ENCODE peak calls at places on chromosomes 3 and 15, in ten cellular contexts. L is Peyer's patch, U is heart left ventricle, V is HCT116, X is right lobe of liver, B is K562, C is tibial nerve, H is transverse colon, W is IMR-90, G is adrenal gland. Y is an unnamed sample.

GRCh38 chr3:32451049-32451659 is 51.5 kb downstream of the CMTM6 start:
- DNase-seq in L (peak; percentile 20), U (no peak), V (no peak), X (no peak), B (no peak), C (no peak), H (no peak), W (no peak), G (no peak), Y (no peak)

GRCh38 chr3:123492188-123492587 is 43.3 kb upstream of the ADCY5 start:
- DNase-seq in L (no peak), U (no peak), V (no peak), X (no peak), B (no peak), C (no peak), H (no peak), W (no peak), G (no peak), Y (no peak)

GRCh38 chr3:109927161-109927560 is 589.8 kb upstream of the DPPA4 start:
- DNase-seq in L (no peak), U (no peak), V (peak; percentile 98), X (no peak), B (no peak), C (no peak), H (no peak), W (peak; percentile 98), G (no peak), Y (no peak)

GRCh38 chr3:7309707-7310106 is 448.8 kb downstream of the GRM7 start:
- DNase-seq in L (peak; percentile 16), U (peak; percentile 59), V (no peak), X (no peak), B (no peak), C (peak; percentile 19), H (peak; percentile 21), W (no peak), G (peak; percentile 49), Y (no peak)

GRCh38 chr3:31124368-31124767 is 229.9 kb upstream of the GADL1 start:
- DNase-seq in L (no peak), U (no peak), V (no peak), X (no peak), B (no peak), C (no peak), H (no peak), W (no peak), G (no peak), Y (no peak)

GRCh38 chr3:133477497-133477896 is 77.6 kb downstream of the BFSP2 start:
- DNase-seq in L (no peak), U (no peak), V (no peak), X (no peak), B (no peak), C (no peak), H (no peak), W (no peak), G (no peak), Y (no peak)

GRCh38 chr3:50139308-50139707 is 15.8 kb upstream of the SEMA3F start:
- DNase-seq in L (no peak), U (no peak), V (no peak), X (no peak), B (no peak), C (no peak), H (no peak), W (no peak), G (no peak), Y (no peak)

GRCh38 chr3:140055032-140055791 is 120.2 kb downstream of the CLSTN2 start:
- DNase-seq in L (no peak), U (no peak), V (no peak), X (no peak), B (no peak), C (no peak), H (no peak), W (no peak), G (no peak), Y (no peak)

DNA sequence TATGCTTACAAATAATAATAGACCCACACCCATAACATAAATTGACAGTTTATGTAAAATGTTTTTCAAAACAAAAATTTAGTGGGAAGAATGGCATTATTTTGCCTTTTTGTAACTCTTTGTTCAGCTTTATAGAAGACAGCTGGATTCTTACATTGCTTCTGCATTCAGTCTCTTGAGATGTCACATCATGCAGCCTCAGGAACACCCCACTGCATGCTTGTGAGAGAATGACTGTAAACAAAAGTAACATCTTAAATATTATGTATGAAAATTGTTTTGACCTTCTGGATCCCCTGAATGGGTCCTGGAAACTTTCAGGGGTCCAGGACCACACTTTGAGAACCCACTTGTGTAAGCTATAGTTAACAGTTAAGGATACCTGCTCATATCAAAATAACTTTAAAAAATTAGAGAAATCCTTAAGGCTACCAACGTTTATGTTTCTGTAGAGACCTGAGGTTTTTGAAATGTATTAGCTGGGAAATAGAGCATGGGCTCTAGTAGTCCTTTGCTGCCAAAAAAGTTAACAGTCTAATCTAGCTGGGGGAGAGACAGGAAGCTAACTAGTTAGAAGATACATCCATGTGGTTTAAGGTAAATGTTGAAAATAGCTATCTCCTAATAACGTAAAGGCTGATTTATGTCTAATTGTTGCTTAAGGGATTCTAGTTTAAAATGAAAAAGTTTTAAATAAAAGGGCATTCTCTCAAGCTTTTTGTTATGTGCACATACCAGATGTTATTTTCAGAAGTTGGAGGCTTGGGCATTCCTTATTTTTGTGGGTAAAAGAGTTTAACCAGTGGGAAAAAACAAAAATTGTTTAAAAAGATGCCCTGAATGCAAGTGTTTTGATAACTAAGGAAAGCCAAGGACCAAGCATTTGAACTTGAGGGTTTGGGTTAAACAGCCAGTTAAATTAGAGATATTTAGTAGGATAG is 3.8 kb downstream of the USP3 start:
- DNase-seq in L (no peak), U (no peak), V (no peak), X (no peak), B (no peak), C (no peak), H (no peak), W (no peak), G (no peak), Y (no peak)
- H3K4me1 ChIP-seq in L (peaks cover 12% of the 10 kb centered on the region), U (peaks cover 80% of the 10 kb centered on the region), V (peaks cover 24% of the 10 kb centered on the region), X (no peaks in the 10 kb centered on the region), B (peaks cover 20% of the 10 kb centered on the region), C (peaks cover 55% of the 10 kb centered on the region), H (peaks cover 34% of the 10 kb centered on the region), W (peaks cover 13% of the 10 kb centered on the region), G (peaks cover 25% of the 10 kb centered on the region), Y (peaks cover 83% of the 10 kb centered on the region)

GRCh38 chr15:72472907-72473669 is 1.0 kb upstream of the ARIH1 start:
- DNase-seq in L (no peak), U (no peak), V (no peak), X (no peak), B (no peak), C (peak; percentile 5), H (no peak), W (peak; percentile 53), G (no peak), Y (no peak)

GRCh38 chr15:72475674-72476073 is 1.5 kb downstream of the ARIH1 start:
- DNase-seq in L (no peak), U (no peak), V (no peak), X (no peak), B (no peak), C (no peak), H (no peak), W (no peak), G (no peak), Y (no peak)

GRCh38 chr15:72473670-72474465 is at the start of gene ARIH1:
- DNase-seq in L (peak; percentile 97), U (peak; percentile 97), V (peak; percentile 87), X (peak; percentile 98), B (peak; percentile 89), C (peak; percentile 95), H (peak; percentile 98), W (peak; percentile 94), G (peak; percentile 98), Y (peak; percentile 98)

GRCh38 chr15:72474466-72474911 is 359 bp downstream of the ARIH1 start:
- DNase-seq in L (no peak), U (no peak), V (no peak), X (no peak), B (peak; percentile 39), C (no peak), H (no peak), W (no peak), G (no peak), Y (peak; percentile 92)

DNA sequence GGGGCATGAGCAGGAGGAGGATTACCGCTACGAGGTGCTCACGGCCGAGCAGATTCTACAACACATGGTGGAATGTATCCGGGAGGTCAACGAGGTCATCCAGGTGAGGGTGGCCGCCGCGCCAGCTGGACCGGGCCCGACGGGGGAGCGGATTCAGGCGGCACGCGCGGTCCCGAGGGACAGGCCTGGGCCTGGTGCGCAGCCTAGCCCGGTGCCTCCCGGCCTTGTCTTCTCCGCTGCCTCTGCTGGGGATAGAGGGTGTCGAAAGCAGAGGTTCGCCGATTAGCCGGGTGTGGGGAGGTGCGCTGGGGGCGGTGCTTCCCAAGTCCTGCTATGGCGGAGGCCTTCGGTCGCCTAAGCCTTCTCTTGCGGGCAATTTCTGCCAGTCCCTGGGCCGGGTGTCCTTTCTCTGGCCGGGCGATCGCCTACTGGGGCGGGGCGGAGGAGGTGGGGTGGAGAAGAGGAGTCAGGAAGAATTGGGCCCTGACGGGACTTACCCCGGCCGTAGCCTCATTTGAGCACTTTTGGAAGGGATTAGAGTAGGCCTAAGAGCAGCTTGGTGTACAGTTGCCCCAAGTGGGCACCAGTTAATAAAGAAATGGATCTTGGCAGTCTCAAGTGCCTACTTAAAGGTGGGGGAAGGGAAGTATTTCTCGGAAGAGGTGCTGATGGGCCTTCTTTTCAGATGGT is 927 bp downstream of the ARIH1 start:
- DNase-seq in L (peak; percentile 75), U (peak; percentile 70), V (peak; percentile 40), X (peak; percentile 87), B (peak; percentile 54), C (peak; percentile 64), H (peak; percentile 85), W (peak; percentile 68), G (peak; percentile 86), Y (peak; percentile 95)
- TF ChIP-seq POLR2A in L (peak; percentile 85), U (peak; percentile 39), V (no peak), X (peak; percentile 66), B (peak; percentile 61), C (peak; percentile 18), H (peak; percentile 89), W (peak; percentile 57), G (peak; percentile 88), Y (no peak)

DNA sequence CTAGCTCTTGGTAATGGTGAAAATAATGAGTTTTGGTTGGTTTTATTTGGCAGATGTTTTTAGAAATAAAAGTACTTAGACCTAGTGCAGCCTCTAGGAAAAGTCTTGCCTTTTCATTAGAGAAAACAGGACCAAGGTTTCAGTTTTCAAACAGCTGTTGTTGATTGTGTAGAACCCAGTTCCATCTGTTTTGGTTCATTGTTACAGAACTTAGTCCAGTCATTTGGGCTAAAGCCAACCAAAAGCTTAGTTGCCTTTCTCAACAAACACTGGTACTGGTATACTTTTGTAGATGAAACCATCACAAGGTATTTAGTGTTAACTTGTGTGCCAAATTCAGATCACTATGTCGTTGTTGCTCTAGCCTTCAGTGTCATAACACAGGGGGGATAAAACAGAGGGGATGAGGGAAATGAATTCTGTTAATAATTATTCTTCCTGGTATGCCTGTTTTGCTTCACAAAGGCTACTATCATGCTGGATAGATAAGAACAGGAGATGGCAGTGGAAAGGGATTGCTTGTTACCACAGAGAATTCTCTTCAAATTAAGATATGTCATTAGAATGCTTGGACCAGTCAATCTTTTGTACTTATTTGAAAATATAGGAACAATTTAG is 12.6 kb upstream of the APH1B start:
- DNase-seq in L (no peak), U (no peak), V (no peak), X (no peak), B (no peak), C (no peak), H (no peak), W (peak; percentile 83), G (no peak), Y (no peak)
- H3K4me1 ChIP-seq in L (no peaks in the 10 kb centered on the region), U (peaks cover 10% of the 10 kb centered on the region), V (no peaks in the 10 kb centered on the region), X (no peaks in the 10 kb centered on the region), B (no peaks in the 10 kb centered on the region), C (no peaks in the 10 kb centered on the region), H (no peaks in the 10 kb centered on the region), W (no peaks in the 10 kb centered on the region), G (no peaks in the 10 kb centered on the region), Y (peaks cover 5% of the 10 kb centered on the region)

DNA sequence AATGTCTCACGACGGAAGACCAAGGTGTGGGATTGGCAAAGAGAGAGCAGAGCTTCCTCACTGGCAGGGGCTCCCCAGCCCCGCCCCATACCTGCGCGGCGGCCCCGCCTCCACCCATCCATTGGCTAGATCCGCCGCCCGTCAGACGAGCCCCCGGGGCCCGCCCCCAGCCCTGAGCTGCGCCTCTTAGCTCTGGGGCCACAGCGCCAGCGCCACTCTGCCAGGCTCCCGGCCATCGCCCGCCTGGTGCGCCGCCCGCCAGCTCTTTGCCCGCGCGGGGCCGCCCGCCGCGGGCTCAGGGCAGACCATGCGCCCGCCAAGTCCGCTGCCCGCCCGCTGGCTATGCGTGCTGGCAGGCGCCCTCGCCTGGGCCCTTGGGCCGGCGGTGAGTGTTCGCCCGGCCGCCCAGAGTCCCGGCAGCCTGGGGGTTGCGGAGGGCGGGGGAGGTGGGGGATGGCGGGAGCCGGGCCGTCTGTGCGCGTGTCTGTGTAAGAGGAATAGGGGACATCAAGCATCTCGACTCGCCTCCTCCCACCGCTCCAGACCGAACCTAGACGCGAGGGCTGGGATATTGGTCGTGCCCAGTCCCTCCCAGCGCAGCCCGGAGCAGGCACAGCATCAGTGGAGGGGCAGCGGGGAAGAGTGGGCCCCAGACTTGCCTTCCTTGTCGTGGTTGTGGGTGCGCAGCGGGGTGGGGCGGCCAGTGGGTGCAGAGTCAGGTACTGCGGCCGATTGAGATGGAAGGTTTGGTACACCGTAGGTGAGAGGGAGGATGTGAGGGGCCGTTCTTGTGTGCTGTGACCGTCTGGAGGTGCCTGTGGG is at the start of gene VIPR1:
- DNase-seq in L (peak; percentile 93), U (peak; percentile 65), V (peak; percentile 73), X (peak; percentile 92), B (peak; percentile 100), C (no peak), H (peak; percentile 95), W (no peak), G (peak; percentile 65), Y (peak; percentile 95)
- TF ChIP-seq POLR2A in L (peak; percentile 88), U (no peak), V (peak; percentile 64), X (peak; percentile 30), B (no peak), C (no peak), H (peak; percentile 74), W (no peak), G (no peak), Y (peak; percentile 38)

Y was measured in spleen.